ENCODE peak calls at places on chromosomes 3 and 15, in six cellular contexts. S is GM12878, Q is AG04450, N is uterus, B is HepG2, L is ovary. P is an unnamed sample.
A peak's percentile ranks its signal among the peaks of the same experiment; 100 is the strongest.

GRCh38 chr3:153906366-153906765 is 214.8 kb upstream of the ARHGEF26 start:
- DNase-seq in B (no peak), S (no peak), N (no peak), Q (no peak), L (no peak), P (no peak)

GRCh38 chr3:126351771-126352475 is 5.3 kb downstream of the KLF15 start:
- DNase-seq in N (peak; percentile 12), L (peak; percentile 17), B (no peak), Q (no peak), S (no peak), P (peak; percentile 40)

GRCh38 chr3:99094611-99095010 is 193.1 kb upstream of the DCBLD2 start:
- DNase-seq in S (no peak), B (no peak), L (no peak), Q (no peak), N (no peak), P (no peak)

GRCh38 chr3:141336672-141337522 is 31.4 kb upstream of the ZBTB38 start:
- DNase-seq in S (peak; percentile 95), N (no peak), B (peak; percentile 56), Q (no peak), L (no peak), P (no peak)

GRCh38 chr15:30042556-30042955 is 40.2 kb upstream of the GOLGA8J start:
- DNase-seq in N (no peak), B (no peak), L (no peak), S (no peak), Q (no peak), P (no peak)

GRCh38 chr15:73601449-73602425 is 31.5 kb downstream of the NPTN start:
- DNase-seq in N (peak; percentile 53), B (peak; percentile 33), S (no peak), Q (no peak), L (peak; percentile 31), P (no peak)

GRCh38 chr3:6799264-6799915 is 61.5 kb upstream of the GRM7 start:
- DNase-seq in B (peak; percentile 23), S (no peak), L (no peak), Q (no peak), N (no peak), P (peak; percentile 68)

GRCh38 chr3:12583280-12583679 is 26.4 kb downstream of the MKRN2 start:
- DNase-seq in S (no peak), N (no peak), Q (no peak), B (no peak), L (no peak), P (no peak)

GRCh38 chr3:177713921-177714900 is 516.9 kb upstream of the TBL1XR1 start:
- DNase-seq in L (no peak), S (no peak), Q (no peak), N (no peak), B (no peak), P (no peak)

GRCh38 chr3:143502101-143502500 is 346.2 kb downstream of the SLC9A9 start:
- DNase-seq in B (no peak), S (no peak), Q (no peak), N (no peak), L (no peak), P (no peak)

GRCh38 chr3:131224886-131225550 is 156.6 kb upstream of the NUDT16 start:
- DNase-seq in S (no peak), L (no peak), Q (no peak), N (no peak), B (no peak), P (no peak)

GRCh38 chr15:79644091-79644490 is 212.0 kb downstream of the MINAR1 start:
- DNase-seq in L (no peak), B (no peak), N (no peak), S (no peak), Q (peak; percentile 24), P (no peak)

GRCh38 chr3:171286580-171287249 is 173.5 kb downstream of the TNIK start:
- DNase-seq in Q (no peak), N (no peak), B (peak; percentile 29), L (no peak), S (peak; percentile 85), P (no peak)

GRCh38 chr15:36879568-36880225 is 220.7 kb downstream of the MEIS2 start:
- DNase-seq in L (no peak), Q (no peak), S (no peak), N (no peak), B (no peak), P (no peak)

GRCh38 chr3:17057316-17057715 is 172.6 kb downstream of the PLCL2 start:
- DNase-seq in L (no peak), B (no peak), Q (no peak), S (no peak), N (no peak), P (no peak)

GRCh38 chr3:11735638-11736037 is 91.9 kb upstream of the VGLL4 start:
- DNase-seq in S (no peak), N (no peak), L (no peak), Q (no peak), B (no peak), P (no peak)

GRCh38 chr3:71103430-71103881 is 480.1 kb downstream of the FOXP1 start:
- DNase-seq in Q (no peak), S (no peak), B (peak; percentile 40), L (no peak), N (peak; percentile 23), P (no peak)

GRCh38 chr3:169769287-169770181 is at the start of gene ACTRT3:
- DNase-seq in Q (no peak), B (peak; percentile 39), S (no peak), L (peak; percentile 77), N (peak; percentile 56), P (peak; percentile 51)

GRCh38 chr3:42117175-42118008 is 26.2 kb downstream of the TRAK1 start:
- DNase-seq in N (peak; percentile 46), S (no peak), B (no peak), Q (no peak), L (peak; percentile 43), P (peak; percentile 65)

GRCh38 chr3:85498177-85498576 is 539.4 kb downstream of the CADM2 start:
- DNase-seq in B (no peak), S (peak; percentile 5), L (no peak), Q (no peak), N (no peak), P (no peak)

GRCh38 chr15:80693682-80694623 is 1.2 kb upstream of the ABHD17C start:
- DNase-seq in S (no peak), B (no peak), Q (no peak), N (no peak), L (no peak), P (no peak)

GRCh38 chr15:48406911-48407310 is 75.7 kb downstream of the DUT start:
- DNase-seq in L (no peak), Q (no peak), S (no peak), N (no peak), B (no peak), P (no peak)

GRCh38 chr15:88467935-88468528 is 524 bp downstream of the MRPS11 start:
- DNase-seq in N (no peak), L (no peak), B (no peak), Q (no peak), S (no peak), P (no peak)
- TF ChIP-seq CTCF in N (no peak), L (no peak), B (peak; percentile 63), Q (peak; percentile 52), S (peak; percentile 35), P (no peak)

GRCh38 chr15:56017920-56018319 is 24.5 kb upstream of the NEDD4 start:
- DNase-seq in S (no peak), L (no peak), N (no peak), Q (no peak), B (peak; percentile 83), P (no peak)

GRCh38 chr15:56017511-56017910 is 24.1 kb upstream of the NEDD4 start:
- DNase-seq in Q (no peak), L (no peak), B (no peak), N (no peak), S (no peak), P (no peak)

GRCh38 chr15:56019819-56020218 is 26.4 kb upstream of the NEDD4 start:
- DNase-seq in B (no peak), L (no peak), Q (no peak), S (no peak), N (no peak), P (no peak)

GRCh38 chr15:56016281-56016680 is 22.9 kb upstream of the NEDD4 start:
- DNase-seq in B (no peak), S (no peak), Q (no peak), N (no peak), L (no peak), P (no peak)

DNA sequence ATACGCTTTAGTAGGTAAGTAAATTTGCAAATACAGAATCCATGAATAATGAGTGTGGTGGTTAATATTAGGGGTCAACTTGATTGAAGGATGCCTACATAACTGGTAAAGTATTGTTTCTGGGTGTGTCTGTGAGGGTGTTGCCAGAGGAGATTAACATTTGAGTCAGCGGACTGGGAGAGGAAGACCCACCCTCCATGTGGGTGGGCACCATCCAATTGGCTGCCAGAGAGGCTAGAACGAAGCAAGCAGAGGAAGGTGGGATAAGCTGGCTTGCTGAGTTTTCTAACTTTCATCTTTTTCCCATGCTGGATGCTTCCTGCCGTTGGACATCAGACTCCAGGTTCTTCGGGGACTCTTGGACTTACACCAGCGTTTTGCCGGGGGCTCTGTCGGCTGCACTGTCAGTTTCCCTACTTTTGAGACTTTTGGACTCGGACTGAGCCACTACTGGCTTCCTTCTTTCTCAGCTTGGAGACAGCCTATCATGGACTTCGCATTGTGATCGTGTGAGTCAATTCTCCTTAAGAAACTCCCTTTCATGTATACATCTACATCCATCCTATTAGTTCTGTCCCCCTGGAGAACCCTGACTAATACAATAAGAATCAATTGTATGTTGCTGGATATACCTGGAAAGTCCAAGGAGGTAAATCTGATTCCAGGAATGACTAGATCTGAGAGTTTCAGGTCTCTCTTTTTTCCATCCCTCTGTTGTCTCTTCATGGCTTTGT is 25.8 kb upstream of the NEDD4 start:
- DNase-seq in B (no peak), Q (no peak), N (no peak), L (no peak), S (no peak), P (no peak)
- H3K27ac ChIP-seq in B (no peak overlapping the region), Q (no peak overlapping the region), N (no peak overlapping the region), L (no peak overlapping the region), S (no peak overlapping the region), P (no peak overlapping the region)

DNA sequence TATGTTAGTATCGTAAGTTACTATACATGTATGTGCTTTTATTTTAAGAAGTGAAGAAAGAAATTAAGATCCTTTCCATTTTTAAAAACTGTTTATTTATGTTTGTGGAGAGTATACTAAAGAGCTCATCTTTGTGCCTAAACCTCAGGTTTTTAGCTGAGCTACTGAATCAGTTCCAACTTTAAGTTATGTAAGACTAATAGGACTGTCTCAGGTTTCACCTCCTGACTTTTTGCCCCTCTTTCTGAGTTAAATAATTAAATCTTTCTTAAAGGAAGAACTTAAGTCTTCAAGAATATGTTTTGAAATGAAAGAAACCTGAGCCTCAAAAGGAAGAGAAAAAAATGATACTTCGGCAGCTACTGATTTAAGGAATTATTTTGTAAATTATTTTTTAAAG is 2.6 kb downstream of the SLMAP start:
- DNase-seq in N (no peak), Q (no peak), L (no peak), B (no peak), S (no peak), P (no peak)
- H3K4me3 ChIP-seq in N (no peak overlapping the region), Q (peak overlapping the region; percentile 80), L (peak overlapping the region; percentile 98), B (peak overlapping the region; percentile 94), S (peak overlapping the region; percentile 77), P (peak overlapping the region; percentile 98)

DNA sequence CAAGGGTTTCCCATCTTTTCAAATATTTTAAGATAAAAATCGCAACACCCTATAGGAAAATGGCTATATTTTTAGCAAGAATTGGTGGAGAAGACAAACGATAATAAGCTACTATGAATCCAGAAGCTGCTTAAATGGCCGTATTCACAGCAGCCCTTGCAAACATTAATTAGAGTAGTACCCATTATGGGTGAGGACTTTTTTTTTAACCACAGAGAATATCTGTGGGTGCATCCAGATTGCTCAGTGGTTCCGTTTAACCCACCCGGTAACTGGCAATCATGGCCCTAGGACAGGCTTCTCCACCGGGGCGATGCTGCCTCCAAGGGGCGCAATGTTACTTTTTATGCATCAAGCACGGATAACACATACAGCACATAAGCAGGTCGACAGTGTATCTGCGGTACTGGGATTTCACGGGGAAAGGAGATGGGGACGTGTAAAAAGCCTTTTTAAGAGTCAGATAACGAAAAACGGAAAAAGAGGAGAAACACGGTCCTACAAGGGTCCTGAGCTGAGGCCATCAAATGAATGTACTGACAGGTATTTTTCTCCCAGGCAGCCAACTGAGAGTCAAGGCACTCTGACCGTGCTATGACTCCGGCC is 968 bp upstream of the TMEM266 start:
- DNase-seq in Q (no peak), B (peak; percentile 15), N (no peak), S (peak; percentile 19), L (no peak), P (no peak)
- TF ChIP-seq CTCF in Q (peak; percentile 12), B (peak; percentile 71), N (no peak), S (peak; percentile 1), L (no peak), P (no peak)